ENCODE peak calls at places on chromosome 12, in ten cellular contexts. H, J, A, O, B, I, R, Z, U and W are unnamed samples.

GRCh38 chr12:114013601-114014345 is 47.6 kb upstream of the RBM19 start:
- DNase-seq in H (no peak), J (peak), A (no peak), O (no peak), B (no peak), I (no peak), R (no peak), Z (peak), U (peak), W (no peak)

GRCh38 chr12:62758216-62758615 is 176.7 kb downstream of the PPM1H start:
- DNase-seq in H (no peak), J (no peak), A (no peak), O (no peak), B (no peak), I (no peak), R (no peak), Z (no peak), U (peak), W (no peak)

GRCh38 chr12:40248585-40249297 is 23.9 kb downstream of the LRRK2 start:
- DNase-seq in H (no peak), J (no peak), A (no peak), O (no peak), B (no peak), I (no peak), R (no peak), Z (no peak), U (no peak), W (no peak)

GRCh38 chr12:10672231-10672868 is 1.5 kb downstream of the STYK1 start:
- DNase-seq in H (peak), J (no peak), A (no peak), O (no peak), B (no peak), I (no peak), R (no peak), Z (no peak), U (no peak), W (no peak)

GRCh38 chr12:121536058-121536928 is 44.5 kb downstream of the KDM2B start:
- DNase-seq in H (peak), J (no peak), A (peak), O (peak), B (peak), I (peak), R (peak), Z (peak), U (peak), W (peak)

GRCh38 chr12:75917083-75917482 is 114.5 kb downstream of the PHLDA1 start:
- DNase-seq in H (no peak), J (no peak), A (no peak), O (no peak), B (no peak), I (no peak), R (no peak), Z (no peak), U (no peak), W (no peak)

GRCh38 chr12:15756822-15757221 is 32.4 kb downstream of the EPS8 start:
- DNase-seq in H (no peak), J (no peak), A (no peak), O (no peak), B (no peak), I (no peak), R (no peak), Z (no peak), U (peak), W (no peak)

GRCh38 chr12:121575952-121576615 is 4.7 kb downstream of the KDM2B start:
- DNase-seq in H (no peak), J (no peak), A (no peak), O (no peak), B (no peak), I (no peak), R (no peak), Z (no peak), U (no peak), W (no peak)

GRCh38 chr12:81222841-81223595 is 145.1 kb downstream of the ACSS3 start:
- DNase-seq in H (no peak), J (no peak), A (no peak), O (no peak), B (no peak), I (no peak), R (no peak), Z (no peak), U (peak), W (no peak)

GRCh38 chr12:116713529-116713928 is 24.3 kb downstream of the SPRING1 start:
- DNase-seq in H (no peak), J (no peak), A (no peak), O (no peak), B (no peak), I (no peak), R (no peak), Z (no peak), U (no peak), W (no peak)

GRCh38 chr12:1680804-1681492 is 9.9 kb upstream of the ADIPOR2 start:
- DNase-seq in H (peak), J (no peak), A (no peak), O (no peak), B (no peak), I (no peak), R (no peak), Z (no peak), U (no peak), W (no peak)

GRCh38 chr12:16036073-16036472 is 124.9 kb downstream of the DERA start:
- DNase-seq in H (no peak), J (no peak), A (no peak), O (no peak), B (no peak), I (no peak), R (no peak), Z (no peak), U (no peak), W (no peak)

GRCh38 chr12:71565568-71565967 is 98.1 kb downstream of the ZFC3H1 start:
- DNase-seq in H (no peak), J (no peak), A (no peak), O (no peak), B (no peak), I (no peak), R (no peak), Z (no peak), U (no peak), W (no peak)

GRCh38 chr12:52676163-52676562 is 4.0 kb downstream of the KRT1 start:
- DNase-seq in H (no peak), J (no peak), A (no peak), O (no peak), B (no peak), I (no peak), R (no peak), Z (no peak), U (no peak), W (no peak)

GRCh38 chr12:67155863-67156262 is 113.3 kb upstream of the CAND1 start:
- DNase-seq in H (no peak), J (no peak), A (no peak), O (no peak), B (no peak), I (no peak), R (no peak), Z (no peak), U (peak), W (no peak)

GRCh38 chr12:108912361-108912760 is 32.5 kb downstream of the DAO start:
- DNase-seq in H (no peak), J (no peak), A (no peak), O (no peak), B (no peak), I (no peak), R (no peak), Z (no peak), U (no peak), W (no peak)

GRCh38 chr12:108629156-108629555 is 4.5 kb downstream of the SELPLG start:
- DNase-seq in H (peak), J (no peak), A (no peak), O (no peak), B (no peak), I (no peak), R (no peak), Z (no peak), U (no peak), W (no peak)

GRCh38 chr12:76356094-76356493 is 7.9 kb upstream of the BBS10 start:
- DNase-seq in H (no peak), J (no peak), A (no peak), O (no peak), B (no peak), I (no peak), R (no peak), Z (no peak), U (no peak), W (no peak)

GRCh38 chr12:104485651-104486341 is 29.0 kb downstream of the CHST11 start:
- DNase-seq in H (no peak), J (no peak), A (no peak), O (no peak), B (no peak), I (no peak), R (no peak), Z (no peak), U (no peak), W (no peak)

GRCh38 chr12:77225373-77225772 is 160.0 kb upstream of the E2F7 start:
- DNase-seq in H (no peak), J (no peak), A (no peak), O (no peak), B (no peak), I (no peak), R (no peak), Z (no peak), U (no peak), W (no peak)

GRCh38 chr12:96225003-96225855 is 31.1 kb downstream of the ELK3 start:
- DNase-seq in H (no peak), J (no peak), A (no peak), O (no peak), B (no peak), I (no peak), R (peak), Z (no peak), U (no peak), W (no peak)

GRCh38 chr12:111783046-111783445 is 16.3 kb downstream of the ALDH2 start:
- DNase-seq in H (no peak), J (no peak), A (no peak), O (no peak), B (peak), I (no peak), R (no peak), Z (no peak), U (no peak), W (no peak)

GRCh38 chr12:47807338-47807737 is 12.4 kb downstream of the HDAC7 start:
- DNase-seq in H (no peak), J (no peak), A (no peak), O (no peak), B (no peak), I (no peak), R (no peak), Z (no peak), U (no peak), W (no peak)

GRCh38 chr12:2233034-2233433 is 180.2 kb downstream of the CACNA1C start:
- DNase-seq in H (no peak), J (no peak), A (no peak), O (no peak), B (no peak), I (no peak), R (no peak), Z (no peak), U (peak), W (no peak)

GRCh38 chr12:10385181-10385613 is 4.6 kb downstream of the KLRK1 start:
- DNase-seq in H (no peak), J (no peak), A (no peak), O (no peak), B (no peak), I (no peak), R (no peak), Z (no peak), U (peak), W (no peak)

GRCh38 chr12:5171701-5172100 is 128.0 kb downstream of the KCNA5 start:
- DNase-seq in H (peak), J (peak), A (peak), O (no peak), B (no peak), I (no peak), R (no peak), Z (peak), U (peak), W (no peak)

GRCh38 chr12:55653031-55653430 is 16.3 kb downstream of the OR10P1 start:
- DNase-seq in H (no peak), J (no peak), A (no peak), O (no peak), B (no peak), I (no peak), R (no peak), Z (no peak), U (no peak), W (no peak)

GRCh38 chr12:130700492-130701401 is 15.4 kb downstream of the RIMBP2 start:
- DNase-seq in H (no peak), J (no peak), A (no peak), O (peak), B (no peak), I (no peak), R (no peak), Z (no peak), U (no peak), W (no peak)

GRCh38 chr12:13536219-13536910 is 339.8 kb downstream of the EMP1 start:
- DNase-seq in H (no peak), J (no peak), A (no peak), O (no peak), B (no peak), I (no peak), R (no peak), Z (no peak), U (no peak), W (no peak)

GRCh38 chr12:7498832-7499231 is 4.7 kb downstream of the CD163 start:
- DNase-seq in H (no peak), J (no peak), A (no peak), O (no peak), B (no peak), I (no peak), R (no peak), Z (no peak), U (peak), W (peak)

GRCh38 chr12:12899530-12900380 is 8.4 kb downstream of the GPRC5A start:
- DNase-seq in H (no peak), J (no peak), A (no peak), O (peak), B (no peak), I (peak), R (peak), Z (no peak), U (peak), W (no peak)

GRCh38 chr12:122081697-122082221 is 3.2 kb downstream of the MLXIP start:
- DNase-seq in H (peak), J (no peak), A (no peak), O (peak), B (peak), I (peak), R (peak), Z (no peak), U (peak), W (peak)

GRCh38 chr12:103382119-103382518 is 113.6 kb downstream of the C12orf42 start:
- DNase-seq in H (no peak), J (no peak), A (no peak), O (no peak), B (no peak), I (no peak), R (no peak), Z (no peak), U (no peak), W (no peak)

GRCh38 chr12:62631531-62632520 is 165.2 kb downstream of the MON2 start:
- DNase-seq in H (peak), J (no peak), A (peak), O (peak), B (peak), I (peak), R (peak), Z (peak), U (peak), W (peak)

GRCh38 chr12:84397279-84397678 is 515.3 kb downstream of the SLC6A15 start:
- DNase-seq in H (no peak), J (no peak), A (no peak), O (no peak), B (no peak), I (no peak), R (no peak), Z (no peak), U (no peak), W (no peak)

GRCh38 chr12:123319826-123320225 is 44.8 kb downstream of the SBNO1 start:
- DNase-seq in H (no peak), J (no peak), A (no peak), O (no peak), B (no peak), I (no peak), R (no peak), Z (no peak), U (no peak), W (no peak)
- TF ChIP-seq POLR2A in H (no peak), J (no peak), A (no peak), O (no peak), B (no peak), I (no peak), R (no peak), Z (no peak), U (no peak), W (no peak)

DNA sequence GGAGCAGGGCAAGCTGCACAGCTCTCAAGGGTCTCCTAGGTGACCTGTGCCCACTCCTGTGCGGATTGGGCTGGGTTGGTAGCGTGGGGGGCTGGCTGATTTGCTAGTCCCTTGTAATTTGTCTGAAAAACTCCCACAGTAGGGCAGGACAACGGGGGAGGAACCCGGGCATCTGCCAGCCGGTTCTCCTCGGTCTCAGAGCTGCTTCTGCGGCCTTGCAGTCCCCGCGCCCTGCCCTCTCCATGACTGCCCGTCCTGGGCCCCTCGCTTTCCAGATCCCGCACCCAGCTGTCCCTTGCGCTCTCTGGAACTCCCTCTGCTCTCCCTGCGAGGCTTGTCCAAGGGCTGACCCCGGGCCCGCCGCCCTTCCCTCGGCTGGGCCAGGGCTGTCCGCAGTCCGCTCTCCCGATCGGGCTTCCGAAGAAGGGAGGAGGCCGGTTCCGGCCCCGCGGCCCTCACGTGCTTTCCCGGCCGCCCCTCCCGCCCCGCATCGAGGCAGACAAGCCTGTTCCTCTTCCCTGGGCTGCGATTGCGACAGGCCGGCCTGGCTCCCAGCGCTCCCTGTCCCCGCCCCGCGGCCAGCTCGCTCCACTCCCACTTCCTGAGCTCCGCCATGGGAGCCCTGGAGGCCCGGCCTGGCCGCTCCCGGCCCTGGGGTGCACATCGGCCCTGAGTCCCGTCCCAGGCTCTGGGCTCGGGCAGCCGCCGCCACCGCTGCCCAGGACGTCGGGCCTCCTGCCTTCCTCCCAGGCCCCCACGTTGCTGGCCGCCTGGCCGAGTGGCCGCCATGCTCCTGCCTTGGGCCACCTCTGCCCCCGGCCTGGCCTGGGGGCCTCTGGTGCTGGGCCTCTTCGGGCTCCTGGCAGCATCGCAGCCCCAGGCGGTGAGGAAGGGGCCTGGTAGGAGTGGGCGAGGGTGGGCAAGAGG is at the start of gene LTBR:
- DNase-seq in H (peak), J (no peak), A (peak), O (peak), B (peak), I (peak), R (peak), Z (peak), U (peak), W (no peak)
- TF ChIP-seq POLR2A in H (peak), J (no peak), A (peak), O (peak), B (peak), I (peak), R (peak), Z (peak), U (peak), W (peak)

GRCh38 chr12:31324116-31324844 is 1.7 kb downstream of the SINHCAF start:
- DNase-seq in H (peak), J (peak), A (peak), O (peak), B (peak), I (peak), R (peak), Z (peak), U (peak), W (peak)

GRCh38 chr12:31325877-31326631 is at the start of gene SINHCAF:
- DNase-seq in H (peak), J (peak), A (peak), O (peak), B (peak), I (peak), R (peak), Z (peak), U (peak), W (peak)

GRCh38 chr12:31325524-31325875 is 450 bp downstream of the SINHCAF start:
- DNase-seq in H (no peak), J (no peak), A (no peak), O (no peak), B (peak), I (no peak), R (peak), Z (no peak), U (no peak), W (no peak)

GRCh38 chr12:31323466-31324115 is 2.4 kb downstream of the SINHCAF start:
- DNase-seq in H (peak), J (no peak), A (peak), O (peak), B (peak), I (peak), R (peak), Z (peak), U (no peak), W (peak)

DNA sequence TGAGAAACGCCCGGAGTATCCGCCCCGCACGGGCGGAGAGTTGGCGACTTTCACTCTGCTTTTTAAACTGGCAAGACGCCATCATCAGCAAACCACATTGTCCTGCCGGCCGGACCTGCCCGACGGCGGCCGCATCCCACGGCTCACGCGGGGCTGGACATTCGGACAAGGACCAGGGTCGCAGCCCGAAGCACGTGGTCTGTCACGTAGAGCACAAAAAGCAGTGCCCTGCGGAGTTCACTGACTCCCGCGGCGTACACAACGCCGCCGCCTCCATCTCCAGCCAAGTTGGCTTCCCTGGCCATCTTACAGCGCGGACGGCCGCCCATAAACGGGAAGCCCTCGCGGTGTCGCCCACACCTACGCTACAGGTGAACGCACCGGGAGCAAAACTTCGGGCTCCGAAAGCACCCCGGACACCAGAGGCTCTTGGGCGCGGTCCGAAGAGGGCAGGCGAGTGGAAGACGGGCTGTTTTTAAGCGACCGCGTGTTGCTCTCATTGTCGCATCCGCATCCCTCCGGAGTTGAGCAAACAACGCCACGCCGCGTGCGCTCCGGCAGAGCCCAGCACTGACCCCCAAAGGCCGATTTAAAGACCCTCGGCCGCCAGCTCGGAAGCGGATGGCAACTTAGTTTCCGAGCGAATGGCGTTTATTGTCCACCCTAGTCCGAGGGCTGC is 966 bp downstream of the SINHCAF start:
- DNase-seq in H (peak), J (no peak), A (peak), O (peak), B (peak), I (peak), R (peak), Z (peak), U (peak), W (peak)
- TF ChIP-seq POLR2A in H (peak), J (no peak), A (no peak), O (no peak), B (peak), I (no peak), R (peak), Z (no peak), U (peak), W (no peak)

DNA sequence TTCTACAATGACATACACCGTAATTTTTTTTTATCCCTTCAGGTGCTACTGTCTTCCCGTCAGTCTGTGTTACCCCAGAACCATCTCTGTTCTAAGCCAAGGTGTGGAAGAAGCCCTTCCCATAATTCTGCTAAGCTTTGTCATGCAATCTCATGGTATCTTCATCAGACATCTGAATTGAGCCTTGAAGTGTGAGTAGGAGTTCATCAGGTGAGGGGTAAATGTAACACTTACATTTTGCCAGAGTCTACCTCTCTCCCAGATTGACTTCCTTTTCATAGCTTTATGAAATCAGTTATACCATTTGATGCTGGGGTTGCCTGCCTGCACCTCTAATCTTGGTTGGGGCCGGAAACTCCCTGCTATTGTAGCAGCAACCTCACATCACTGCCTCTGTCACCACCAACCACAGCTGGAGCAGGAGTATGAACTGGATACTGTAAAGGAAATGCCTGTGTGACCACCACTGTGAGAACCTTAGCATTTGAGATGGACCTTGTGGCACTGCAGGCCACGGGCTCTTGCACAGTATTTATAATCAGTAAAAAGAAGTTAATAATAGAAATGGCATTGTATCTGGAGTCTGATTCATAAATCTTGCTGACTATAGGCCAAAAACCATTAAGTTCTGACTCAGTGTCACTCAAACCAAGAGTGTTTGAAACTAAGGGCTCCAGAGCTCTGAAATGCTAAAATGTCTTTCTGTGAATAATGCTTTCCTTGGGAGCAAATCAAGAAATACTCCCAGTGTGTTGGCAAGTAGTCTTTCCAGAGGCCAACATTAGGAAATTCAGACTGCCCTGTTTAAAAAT is 58.6 kb upstream of the STK38L start:
- DNase-seq in H (no peak), J (no peak), A (no peak), O (no peak), B (no peak), I (no peak), R (no peak), Z (no peak), U (peak), W (no peak)
- TF ChIP-seq POLR2A in H (no peak), J (no peak), A (no peak), O (no peak), B (no peak), I (no peak), R (no peak), Z (no peak), U (no peak), W (no peak)